ENCODE peak calls at places on chromosomes 13 and 19, in ten cellular contexts. G is choroid plexus epithelial cell; A is lower leg skin; R is fibroblast of pulmonary artery; P is fibroblast of mammary gland; L is AG10803; D is fibroblast of lung; K is tibial artery; Q is psoas muscle; I is CD8-positive, alpha-beta T cell. Z is an unnamed sample.
A peak's percentile ranks its signal among the peaks of the same experiment; 100 is the strongest.

GRCh38 chr19:334296-335071 is 10.1 kb downstream of the MIER2 start:
- DNase-seq in G (no peak), I (no peak), Q (no peak), R (no peak), L (no peak), P (no peak), K (no peak), D (no peak), A (no peak), Z (no peak)

GRCh38 chr13:37956536-37956935 is 87.0 kb upstream of the TRPC4 start:
- DNase-seq in I (no peak), G (no peak), R (no peak), L (no peak), P (no peak), A (no peak), D (no peak), Q (no peak), K (no peak), Z (no peak)

GRCh38 chr13:42561752-42562467 is 12.0 kb upstream of the TNFSF11 start:
- DNase-seq in I (no peak), K (no peak), Q (no peak), D (no peak), L (no peak), R (no peak), G (no peak), P (peak; percentile 60), A (no peak), Z (no peak)

GRCh38 chr13:113774177-113775107 is 15.4 kb downstream of the TMEM255B start:
- DNase-seq in G (no peak), Q (no peak), A (no peak), P (peak; percentile 65), I (no peak), R (peak; percentile 74), K (no peak), D (peak; percentile 41), L (peak; percentile 39), Z (no peak)

GRCh38 chr19:49425178-49425577 is at the start of gene GFY:
- DNase-seq in P (no peak), D (no peak), L (no peak), I (no peak), Q (no peak), R (no peak), K (no peak), A (no peak), G (no peak), Z (no peak)

GRCh38 chr13:110277357-110277950 is 29.5 kb downstream of the COL4A1 start:
- DNase-seq in L (no peak), K (no peak), D (peak; percentile 61), I (no peak), P (peak; percentile 47), A (peak; percentile 11), G (no peak), Q (no peak), R (no peak), Z (no peak)

GRCh38 chr13:112178769-112179168 is 111.8 kb downstream of the SOX1 start:
- DNase-seq in G (no peak), P (no peak), D (no peak), K (no peak), A (no peak), I (no peak), R (no peak), Q (no peak), L (no peak), Z (no peak)

GRCh38 chr19:13748169-13748884 is 16.0 kb upstream of the MRI1 start:
- DNase-seq in P (peak; percentile 73), I (no peak), Q (no peak), K (no peak), A (no peak), D (peak; percentile 56), L (peak; percentile 36), G (peak; percentile 54), R (peak; percentile 56), Z (no peak)

GRCh38 chr19:18876865-18877264 is 19.1 kb downstream of the CERS1 start:
- DNase-seq in K (no peak), G (no peak), P (no peak), I (peak; percentile 0), L (no peak), Q (no peak), R (no peak), A (no peak), D (no peak), Z (no peak)

GRCh38 chr19:4154571-4155312 is 1.3 kb downstream of the CREB3L3 start:
- DNase-seq in D (no peak), Q (no peak), G (no peak), K (no peak), A (no peak), P (no peak), I (no peak), L (no peak), R (no peak), Z (no peak)

GRCh38 chr19:4152241-4152998 is 1.0 kb upstream of the CREB3L3 start:
- DNase-seq in G (no peak), L (no peak), I (no peak), P (no peak), Q (no peak), D (no peak), K (no peak), R (no peak), A (no peak), Z (no peak)

GRCh38 chr19:4157164-4157563 is 3.7 kb downstream of the CREB3L3 start:
- DNase-seq in A (no peak), R (no peak), D (no peak), G (no peak), I (no peak), K (no peak), L (no peak), P (no peak), Q (no peak), Z (no peak)

GRCh38 chr19:4149518-4150288 is 3.7 kb upstream of the CREB3L3 start:
- DNase-seq in K (no peak), A (no peak), L (no peak), P (no peak), G (no peak), R (no peak), Q (no peak), I (no peak), D (no peak), Z (no peak)

DNA sequence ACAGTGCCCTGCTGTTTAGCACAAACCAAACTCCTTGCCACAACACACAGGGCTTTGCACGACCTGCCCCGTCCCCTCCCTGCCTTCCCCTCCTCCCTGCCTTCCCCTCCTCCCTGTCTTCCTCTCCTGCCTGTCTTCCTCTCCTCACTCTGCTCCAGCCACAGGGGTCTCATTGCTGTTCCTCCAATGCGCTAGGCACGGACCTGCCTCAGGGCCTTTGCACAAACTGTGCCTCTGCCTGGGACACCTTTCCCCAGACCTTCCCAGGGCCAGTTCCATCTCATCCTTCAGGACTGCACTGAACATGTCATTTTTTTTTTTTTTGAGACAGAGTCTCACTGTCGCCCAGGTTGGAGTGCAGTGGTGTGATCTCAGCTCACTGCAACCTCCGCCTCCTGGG is 1.8 kb upstream of the CREB3L3 start:
- DNase-seq in L (no peak), Q (no peak), K (no peak), I (no peak), R (no peak), P (no peak), G (no peak), A (no peak), D (no peak), Z (no peak)
- H3K4me3 ChIP-seq in L (no peak overlapping the region), Q (no peak overlapping the region), K (no peak overlapping the region), I (no peak overlapping the region), R (no peak overlapping the region), P (no peak overlapping the region), G (no peak overlapping the region), A (no peak overlapping the region), D (no peak overlapping the region), Z (no peak overlapping the region)

GRCh38 chr13:96796234-96796633 is 198.0 kb downstream of the OXGR1 start:
- DNase-seq in Q (no peak), D (no peak), G (peak; percentile 53), R (peak; percentile 18), L (no peak), P (peak; percentile 17), A (no peak), K (no peak), I (no peak), Z (no peak)
- TF ChIP-seq CTCF in Q (no peak), D (peak; percentile 22), G (peak; percentile 62), R (peak; percentile 32), L (no peak), P (peak; percentile 47), A (no peak), K (peak; percentile 18), I (no peak), Z (no peak)

GRCh38 chr19:4374451-4375163 is 25.7 kb downstream of the SH3GL1 start:
- DNase-seq in I (no peak), D (peak; percentile 95), G (peak; percentile 64), P (peak; percentile 96), Q (peak; percentile 95), R (peak; percentile 84), L (peak; percentile 93), K (peak; percentile 88), A (peak; percentile 77), Z (peak; percentile 58)

GRCh38 chr19:4376245-4376990 is 23.9 kb downstream of the SH3GL1 start:
- DNase-seq in P (no peak), G (no peak), R (no peak), I (no peak), L (no peak), K (no peak), A (no peak), D (no peak), Q (peak; percentile 44), Z (no peak)

GRCh38 chr19:4375164-4375619 is 25.2 kb downstream of the SH3GL1 start:
- DNase-seq in K (no peak), P (no peak), I (no peak), D (no peak), L (no peak), Q (peak; percentile 71), G (no peak), A (no peak), R (no peak), Z (no peak)

GRCh38 chr19:4376991-4377781 is 23.2 kb downstream of the SH3GL1 start:
- DNase-seq in G (no peak), K (no peak), A (no peak), L (peak; percentile 46), Q (peak; percentile 87), R (no peak), P (peak; percentile 57), I (no peak), D (no peak), Z (no peak)

GRCh38 chr19:4375620-4376228 is 24.6 kb downstream of the SH3GL1 start:
- DNase-seq in P (peak; percentile 84), Q (no peak), A (no peak), G (peak; percentile 67), K (peak; percentile 48), I (no peak), R (peak; percentile 80), L (peak; percentile 68), D (peak; percentile 85), Z (no peak)
- H3K4me3 ChIP-seq in P (no peak overlapping the region), Q (peak overlapping the region; percentile 22), A (no peak overlapping the region), G (no peak overlapping the region), K (no peak overlapping the region), I (no peak overlapping the region), R (no peak overlapping the region), L (no peak overlapping the region), D (no peak overlapping the region), Z (no peak overlapping the region)

DNA sequence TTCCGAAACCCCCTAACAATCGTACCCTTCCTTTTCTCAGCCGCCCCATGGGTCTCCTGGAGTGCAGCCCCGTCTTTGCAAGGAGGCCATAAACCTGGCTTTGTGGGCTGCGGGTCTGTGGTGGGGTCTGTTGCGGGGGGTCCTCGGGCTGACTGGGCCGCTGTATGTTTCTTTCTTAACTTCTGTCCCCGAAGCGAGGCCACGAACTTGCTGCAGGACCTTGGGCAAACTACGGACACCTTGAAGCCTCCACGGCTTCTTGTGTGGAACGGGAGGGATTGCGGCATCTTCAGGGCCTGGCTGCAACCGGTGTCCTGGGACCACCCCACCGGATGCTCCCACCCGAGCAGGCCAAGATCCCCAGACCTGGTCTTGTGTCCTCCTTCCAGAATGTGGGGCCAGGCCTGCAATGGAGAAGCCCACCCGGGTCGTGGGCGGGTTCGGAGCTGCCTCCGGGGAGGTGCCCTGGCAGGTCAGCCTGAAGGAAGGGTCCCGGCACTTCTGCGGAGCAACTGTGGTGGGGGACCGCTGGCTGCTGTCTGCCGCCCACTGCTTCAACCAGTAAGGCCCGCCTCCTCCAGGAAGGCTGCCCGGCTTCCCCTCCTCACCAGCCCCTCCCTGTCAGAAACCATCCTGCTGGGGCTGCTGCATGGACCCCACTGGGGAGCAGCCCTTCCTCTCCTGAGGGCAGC is 12.0 kb downstream of the TIMM13 start:
- DNase-seq in R (no peak), G (no peak), D (no peak), I (no peak), L (no peak), K (no peak), P (no peak), A (no peak), Q (peak; percentile 48), Z (no peak)
- TF ChIP-seq CTCF in R (no peak), G (no peak), D (no peak), I (no peak), L (no peak), K (no peak), P (no peak), A (no peak), Q (no peak), Z (no peak)

Z was measured in kidney epithelial cell.